ENCODE peak calls at places on chromosomes 6 and 20, in seven cellular contexts. One of them, this sample, is unnamed.

GRCh38 chr6:20084411-20084810 is 127.9 kb downstream of the MBOAT1 start:
- DNase-seq in gastrocnemius medialis: no peak
- DNase-seq in upper lobe of left lung: no peak
- DNase-seq in Peyer's patch: no peak
- DNase-seq in tibial nerve: no peak
- DNase-seq in transverse colon: no peak
- DNase-seq in endothelial cell of umbilical vein: no peak
- DNase-seq in this sample: no peak

GRCh38 chr20:21189761-21190523 is 64.1 kb downstream of the KIZ start:
- DNase-seq in gastrocnemius medialis: no peak
- DNase-seq in upper lobe of left lung: no peak
- DNase-seq in Peyer's patch: no peak
- DNase-seq in tibial nerve: no peak
- DNase-seq in transverse colon: no peak
- DNase-seq in endothelial cell of umbilical vein: no peak
- DNase-seq in this sample: no peak

GRCh38 chr6:38512211-38512610 is 127.5 kb downstream of the BTBD9 start:
- DNase-seq in gastrocnemius medialis: no peak
- DNase-seq in upper lobe of left lung: no peak
- DNase-seq in Peyer's patch: no peak
- DNase-seq in tibial nerve: no peak
- DNase-seq in transverse colon: no peak
- DNase-seq in endothelial cell of umbilical vein: no peak
- DNase-seq in this sample: no peak

GRCh38 chr20:23010096-23010495 is 25.0 kb upstream of the SSTR4 start:
- DNase-seq in gastrocnemius medialis: no peak
- DNase-seq in upper lobe of left lung: no peak
- DNase-seq in Peyer's patch: no peak
- DNase-seq in tibial nerve: no peak
- DNase-seq in transverse colon: no peak
- DNase-seq in endothelial cell of umbilical vein: no peak
- DNase-seq in this sample: no peak

GRCh38 chr6:161444464-161444863 is 170.6 kb upstream of the AGPAT4 start:
- DNase-seq in gastrocnemius medialis: peak; percentile 42
- DNase-seq in upper lobe of left lung: peak; percentile 23
- DNase-seq in Peyer's patch: no peak
- DNase-seq in tibial nerve: no peak
- DNase-seq in transverse colon: no peak
- DNase-seq in endothelial cell of umbilical vein: no peak
- DNase-seq in this sample: no peak

GRCh38 chr6:16441262-16441661 is 202.9 kb downstream of the GMPR start:
- DNase-seq in gastrocnemius medialis: no peak
- DNase-seq in upper lobe of left lung: no peak
- DNase-seq in Peyer's patch: no peak
- DNase-seq in tibial nerve: no peak
- DNase-seq in transverse colon: no peak
- DNase-seq in endothelial cell of umbilical vein: no peak
- DNase-seq in this sample: no peak

GRCh38 chr6:76814496-76815458 is 648.5 kb downstream of the HTR1B start:
- DNase-seq in gastrocnemius medialis: no peak
- DNase-seq in upper lobe of left lung: no peak
- DNase-seq in Peyer's patch: no peak
- DNase-seq in tibial nerve: no peak
- DNase-seq in transverse colon: no peak
- DNase-seq in endothelial cell of umbilical vein: no peak
- DNase-seq in this sample: no peak

GRCh38 chr20:17822039-17822438 is 122.3 kb downstream of the BANF2 start:
- DNase-seq in gastrocnemius medialis: no peak
- DNase-seq in upper lobe of left lung: peak; percentile 76
- DNase-seq in Peyer's patch: no peak
- DNase-seq in tibial nerve: no peak
- DNase-seq in transverse colon: peak; percentile 75
- DNase-seq in endothelial cell of umbilical vein: no peak
- DNase-seq in this sample: no peak

GRCh38 chr6:35377002-35377401 is 34.6 kb downstream of the PPARD start:
- DNase-seq in gastrocnemius medialis: no peak
- DNase-seq in upper lobe of left lung: no peak
- DNase-seq in Peyer's patch: no peak
- DNase-seq in tibial nerve: no peak
- DNase-seq in transverse colon: no peak
- DNase-seq in endothelial cell of umbilical vein: no peak
- DNase-seq in this sample: no peak

GRCh38 chr20:37935435-37935834 is 32.5 kb downstream of the VSTM2L start:
- DNase-seq in gastrocnemius medialis: no peak
- DNase-seq in upper lobe of left lung: no peak
- DNase-seq in Peyer's patch: peak; percentile 43
- DNase-seq in tibial nerve: no peak
- DNase-seq in transverse colon: no peak
- DNase-seq in endothelial cell of umbilical vein: no peak
- DNase-seq in this sample: peak; percentile 70

GRCh38 chr6:2935566-2936291 is 32.6 kb upstream of the SERPINB9 start:
- DNase-seq in gastrocnemius medialis: no peak
- DNase-seq in upper lobe of left lung: no peak
- DNase-seq in Peyer's patch: no peak
- DNase-seq in tibial nerve: no peak
- DNase-seq in transverse colon: no peak
- DNase-seq in endothelial cell of umbilical vein: no peak
- DNase-seq in this sample: no peak

GRCh38 chr6:489001-489400 is 97.4 kb downstream of the IRF4 start:
- DNase-seq in gastrocnemius medialis: no peak
- DNase-seq in upper lobe of left lung: no peak
- DNase-seq in Peyer's patch: no peak
- DNase-seq in tibial nerve: no peak
- DNase-seq in transverse colon: no peak
- DNase-seq in endothelial cell of umbilical vein: no peak
- DNase-seq in this sample: no peak

GRCh38 chr6:133502451-133503259 is 261.5 kb downstream of the EYA4 start:
- DNase-seq in gastrocnemius medialis: peak; percentile 58
- DNase-seq in upper lobe of left lung: no peak
- DNase-seq in Peyer's patch: no peak
- DNase-seq in tibial nerve: peak; percentile 19
- DNase-seq in transverse colon: no peak
- DNase-seq in endothelial cell of umbilical vein: no peak
- DNase-seq in this sample: no peak

GRCh38 chr6:29847871-29848630 is 20.4 kb downstream of the HLA-G start:
- DNase-seq in gastrocnemius medialis: peak; percentile 61
- DNase-seq in upper lobe of left lung: peak; percentile 70
- DNase-seq in Peyer's patch: peak; percentile 90
- DNase-seq in tibial nerve: peak; percentile 77
- DNase-seq in transverse colon: peak; percentile 87
- DNase-seq in endothelial cell of umbilical vein: peak; percentile 57
- DNase-seq in this sample: peak; percentile 81
- TF ChIP-seq POLR2A in gastrocnemius medialis: no peak
- TF ChIP-seq POLR2A in upper lobe of left lung: no peak
- TF ChIP-seq POLR2A in Peyer's patch: peak; percentile 9
- TF ChIP-seq POLR2A in tibial nerve: no peak
- TF ChIP-seq POLR2A in transverse colon: no peak
- TF ChIP-seq POLR2A in endothelial cell of umbilical vein: no peak
- TF ChIP-seq POLR2A in this sample: no peak

DNA sequence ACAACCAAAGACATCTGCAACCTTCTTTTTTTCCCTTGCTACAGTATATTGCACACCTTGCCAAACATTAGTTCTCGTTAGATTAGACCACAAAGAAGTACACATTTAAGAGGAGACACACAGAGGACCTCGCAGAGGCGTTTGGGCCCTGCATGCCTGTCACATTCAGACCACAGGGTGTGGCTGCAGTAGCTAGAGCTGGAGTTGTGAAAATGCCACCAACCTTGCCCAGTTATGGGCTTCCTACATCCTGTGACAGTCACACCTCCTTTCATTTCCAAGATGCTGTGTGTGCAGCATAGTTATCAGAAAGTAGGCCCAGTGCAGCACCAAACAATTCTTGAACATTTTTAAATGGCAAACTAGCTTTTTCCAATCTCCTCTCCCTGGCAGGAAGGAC is 2.4 kb downstream of the SYNE1 start:
- DNase-seq in gastrocnemius medialis: no peak
- DNase-seq in upper lobe of left lung: peak; percentile 71
- DNase-seq in Peyer's patch: no peak
- DNase-seq in tibial nerve: no peak
- DNase-seq in transverse colon: no peak
- DNase-seq in endothelial cell of umbilical vein: no peak
- DNase-seq in this sample: no peak
- H3K27me3 ChIP-seq in gastrocnemius medialis: no peaks in the 10 kb centered on the region
- H3K27me3 ChIP-seq in upper lobe of left lung: no peaks in the 10 kb centered on the region
- H3K27me3 ChIP-seq in Peyer's patch: no peaks in the 10 kb centered on the region
- H3K27me3 ChIP-seq in tibial nerve: no peaks in the 10 kb centered on the region
- H3K27me3 ChIP-seq in transverse colon: peaks cover 32% of the 10 kb centered on the region
- H3K27me3 ChIP-seq in endothelial cell of umbilical vein: peaks cover 8% of the 10 kb centered on the region
- H3K27me3 ChIP-seq in this sample: peaks cover 8% of the 10 kb centered on the region

GRCh38 chr6:151285121-151285520 is 45.4 kb downstream of the AKAP12 start:
- DNase-seq in gastrocnemius medialis: no peak
- DNase-seq in upper lobe of left lung: no peak
- DNase-seq in Peyer's patch: no peak
- DNase-seq in tibial nerve: no peak
- DNase-seq in transverse colon: no peak
- DNase-seq in endothelial cell of umbilical vein: peak; percentile 90
- DNase-seq in this sample: no peak
- H3K27ac ChIP-seq in gastrocnemius medialis: peak overlapping the region; percentile 38
- H3K27ac ChIP-seq in upper lobe of left lung: no peak overlapping the region
- H3K27ac ChIP-seq in Peyer's patch: peak overlapping the region; percentile 54
- H3K27ac ChIP-seq in tibial nerve: no peak overlapping the region
- H3K27ac ChIP-seq in transverse colon: peak overlapping the region; percentile 89
- H3K27ac ChIP-seq in endothelial cell of umbilical vein: peak overlapping the region; percentile 85
- H3K27ac ChIP-seq in this sample: no peak overlapping the region

GRCh38 chr6:30686908-30687658 is 638 bp upstream of the PPP1R18 start:
- DNase-seq in gastrocnemius medialis: peak; percentile 94
- DNase-seq in upper lobe of left lung: peak; percentile 93
- DNase-seq in Peyer's patch: peak; percentile 83
- DNase-seq in tibial nerve: peak; percentile 89
- DNase-seq in transverse colon: peak; percentile 90
- DNase-seq in endothelial cell of umbilical vein: peak; percentile 93
- DNase-seq in this sample: peak; percentile 91
- TF ChIP-seq POLR2A in gastrocnemius medialis: peak; percentile 70
- TF ChIP-seq POLR2A in upper lobe of left lung: no peak
- TF ChIP-seq POLR2A in Peyer's patch: no peak
- TF ChIP-seq POLR2A in tibial nerve: peak; percentile 17
- TF ChIP-seq POLR2A in transverse colon: no peak
- TF ChIP-seq POLR2A in endothelial cell of umbilical vein: peak; percentile 96
- TF ChIP-seq POLR2A in this sample: peak; percentile 41

GRCh38 chr6:33874136-33874535 is 70.3 kb upstream of the MLN start:
- DNase-seq in gastrocnemius medialis: no peak
- DNase-seq in upper lobe of left lung: no peak
- DNase-seq in Peyer's patch: no peak
- DNase-seq in tibial nerve: no peak
- DNase-seq in transverse colon: no peak
- DNase-seq in endothelial cell of umbilical vein: no peak
- DNase-seq in this sample: peak; percentile 9
- H3K27me3 ChIP-seq in gastrocnemius medialis: no peaks in the 10 kb centered on the region
- H3K27me3 ChIP-seq in upper lobe of left lung: no peaks in the 10 kb centered on the region
- H3K27me3 ChIP-seq in Peyer's patch: no peaks in the 10 kb centered on the region
- H3K27me3 ChIP-seq in tibial nerve: no peaks in the 10 kb centered on the region
- H3K27me3 ChIP-seq in transverse colon: peaks cover 3% of the 10 kb centered on the region
- H3K27me3 ChIP-seq in endothelial cell of umbilical vein: peaks cover 16% of the 10 kb centered on the region
- H3K27me3 ChIP-seq in this sample: no peaks in the 10 kb centered on the region

GRCh38 chr6:157990321-157991066 is 8.8 kb downstream of the SYNJ2 start:
- DNase-seq in gastrocnemius medialis: no peak
- DNase-seq in upper lobe of left lung: no peak
- DNase-seq in Peyer's patch: no peak
- DNase-seq in tibial nerve: no peak
- DNase-seq in transverse colon: no peak
- DNase-seq in endothelial cell of umbilical vein: no peak
- DNase-seq in this sample: no peak
- H3K27ac ChIP-seq in gastrocnemius medialis: peak overlapping the region; percentile 32
- H3K27ac ChIP-seq in upper lobe of left lung: no peak overlapping the region
- H3K27ac ChIP-seq in Peyer's patch: no peak overlapping the region
- H3K27ac ChIP-seq in tibial nerve: no peak overlapping the region
- H3K27ac ChIP-seq in transverse colon: peak overlapping the region; percentile 62
- H3K27ac ChIP-seq in endothelial cell of umbilical vein: no peak overlapping the region
- H3K27ac ChIP-seq in this sample: no peak overlapping the region

DNA sequence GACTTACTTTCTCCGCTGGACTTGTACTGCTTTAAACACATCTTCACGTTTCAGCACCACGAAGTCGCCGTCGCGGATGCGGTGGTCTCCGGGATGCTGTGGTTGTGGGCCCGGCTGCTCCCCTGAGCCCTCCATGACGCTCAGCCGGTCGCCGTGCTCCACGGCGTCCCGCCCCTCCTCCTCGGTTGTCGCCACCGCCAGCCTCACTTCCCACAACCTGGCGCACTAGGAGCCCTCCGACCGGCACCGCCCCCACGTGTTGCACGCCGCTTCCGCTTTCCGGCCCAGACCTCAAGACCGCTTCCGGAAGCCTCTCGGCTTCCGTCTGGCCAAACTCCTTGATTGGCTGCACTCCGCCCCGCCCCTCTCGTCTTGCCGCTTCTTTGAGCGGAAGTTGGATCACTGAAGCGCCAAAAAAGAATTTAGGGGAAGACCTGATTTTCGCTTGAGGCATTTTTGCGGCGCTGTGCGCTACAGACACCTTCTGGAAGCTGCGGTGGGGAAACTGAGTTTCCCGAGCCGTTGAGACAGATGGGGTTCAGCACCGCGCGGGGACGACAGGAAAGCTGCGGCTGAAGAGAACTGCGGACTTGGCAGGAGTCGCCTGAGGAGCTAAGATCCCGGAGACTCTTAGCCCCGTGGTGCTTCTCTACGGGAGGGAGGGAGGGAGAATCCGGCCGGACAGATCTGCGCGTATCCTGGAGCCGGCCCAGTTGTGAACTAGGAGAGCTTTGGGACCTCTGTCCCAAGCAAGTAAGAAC is at the start of the genes MCM8 and TRMT6:
- DNase-seq in gastrocnemius medialis: peak; percentile 95
- DNase-seq in upper lobe of left lung: peak; percentile 96
- DNase-seq in Peyer's patch: peak; percentile 96
- DNase-seq in tibial nerve: peak; percentile 97
- DNase-seq in transverse colon: peak; percentile 97
- DNase-seq in endothelial cell of umbilical vein: peak; percentile 94
- DNase-seq in this sample: peak; percentile 97
- TF ChIP-seq POLR2A in gastrocnemius medialis: peak; percentile 60
- TF ChIP-seq POLR2A in upper lobe of left lung: peak; percentile 17
- TF ChIP-seq POLR2A in Peyer's patch: peak; percentile 40
- TF ChIP-seq POLR2A in tibial nerve: no peak
- TF ChIP-seq POLR2A in transverse colon: peak; percentile 38
- TF ChIP-seq POLR2A in endothelial cell of umbilical vein: peak; percentile 60
- TF ChIP-seq POLR2A in this sample: peak; percentile 48